ENCODE peak calls at places on chromosomes 7 and 10, in four cellular contexts. A, Z, T and Y are unnamed samples.

GRCh38 chr7:157493017-157493416 is 156.2 kb downstream of the DNAJB6 start:
- DNase-seq in A (no peak), Z (no peak), T (no peak), Y (peak)

GRCh38 chr10:90977162-90977854 is 56.4 kb upstream of the ANKRD1 start:
- DNase-seq in A (no peak), Z (no peak), T (no peak), Y (no peak)

GRCh38 chr7:143447500-143447899 is 4.2 kb downstream of the TAS2R60 start:
- DNase-seq in A (no peak), Z (no peak), T (no peak), Y (no peak)

GRCh38 chr7:7956531-7957221 is 11.9 kb upstream of the GLCCI1 start:
- DNase-seq in A (no peak), Z (no peak), T (no peak), Y (no peak)

GRCh38 chr7:151923097-151923876 is 33.0 kb upstream of the GALNTL5 start:
- DNase-seq in A (no peak), Z (no peak), T (no peak), Y (no peak)

GRCh38 chr7:157177997-157178396 is 39.3 kb downstream of the UBE3C start:
- DNase-seq in A (no peak), Z (no peak), T (no peak), Y (no peak)

GRCh38 chr10:49325916-49326783 is 27.2 kb downstream of the C10orf71 start:
- DNase-seq in A (no peak), Z (no peak), T (no peak), Y (no peak)

GRCh38 chr7:6153646-6154541 is 118.5 kb downstream of the CYTH3 start:
- DNase-seq in A (no peak), Z (no peak), T (no peak), Y (no peak)

GRCh38 chr7:44158060-44158872 is 17.1 kb upstream of the MYL7 start:
- DNase-seq in A (no peak), Z (no peak), T (no peak), Y (no peak)

GRCh38 chr10:132685921-132686680 is 99.8 kb downstream of the NKX6-2 start:
- DNase-seq in A (no peak), Z (no peak), T (no peak), Y (no peak)

GRCh38 chr10:69749180-69750010 is 52.3 kb upstream of the COL13A1 start:
- DNase-seq in A (no peak), Z (no peak), T (no peak), Y (no peak)

GRCh38 chr7:65430344-65431186 is 56.9 kb downstream of the ZNF92 start:
- DNase-seq in A (no peak), Z (no peak), T (no peak), Y (no peak)

GRCh38 chr7:157865351-157866165 is 528.8 kb downstream of the DNAJB6 start:
- DNase-seq in A (no peak), Z (no peak), T (no peak), Y (no peak)

GRCh38 chr7:135888740-135889139 is 88.4 kb downstream of the MTPN start:
- DNase-seq in A (no peak), Z (no peak), T (no peak), Y (no peak)

GRCh38 chr7:101743995-101744360 is 73.4 kb upstream of the CUX1 start:
- DNase-seq in A (no peak), Z (peak), T (peak), Y (no peak)

GRCh38 chr10:102457591-102458150 is 6.3 kb upstream of the C10orf95 start:
- DNase-seq in A (no peak), Z (no peak), T (no peak), Y (no peak)

GRCh38 chr7:8418627-8419245 is 14.7 kb upstream of the NXPH1 start:
- DNase-seq in A (peak), Z (no peak), T (peak), Y (peak)

GRCh38 chr7:116566666-116567065 is 41.8 kb downstream of the CAV1 start:
- DNase-seq in A (no peak), Z (no peak), T (no peak), Y (no peak)

DNA sequence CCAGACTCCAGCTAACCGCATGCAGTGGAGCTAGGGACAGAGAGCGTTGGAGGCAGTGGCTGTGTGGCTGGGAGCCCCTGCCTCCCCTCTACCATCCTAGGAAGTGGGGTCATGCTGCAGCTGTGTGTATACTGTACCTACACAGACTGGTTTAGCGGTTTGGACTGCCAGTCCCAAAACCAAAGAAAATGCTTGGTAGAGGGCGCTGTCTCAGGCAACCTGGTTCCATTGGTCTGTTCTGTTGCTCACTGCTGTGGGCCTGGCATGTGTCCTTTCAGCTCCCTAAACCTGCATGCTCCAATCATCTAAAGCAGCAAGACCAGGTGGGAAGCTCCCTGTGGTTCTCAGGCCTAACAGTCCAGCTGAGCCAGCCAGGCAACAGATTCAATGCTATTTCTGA is 4.5 kb downstream of the RBP4 start:
- DNase-seq in A (no peak), Z (no peak), T (no peak), Y (no peak)
- TF ChIP-seq CTCF in A (no peak), Z (no peak), T (peak), Y (no peak)

DNA sequence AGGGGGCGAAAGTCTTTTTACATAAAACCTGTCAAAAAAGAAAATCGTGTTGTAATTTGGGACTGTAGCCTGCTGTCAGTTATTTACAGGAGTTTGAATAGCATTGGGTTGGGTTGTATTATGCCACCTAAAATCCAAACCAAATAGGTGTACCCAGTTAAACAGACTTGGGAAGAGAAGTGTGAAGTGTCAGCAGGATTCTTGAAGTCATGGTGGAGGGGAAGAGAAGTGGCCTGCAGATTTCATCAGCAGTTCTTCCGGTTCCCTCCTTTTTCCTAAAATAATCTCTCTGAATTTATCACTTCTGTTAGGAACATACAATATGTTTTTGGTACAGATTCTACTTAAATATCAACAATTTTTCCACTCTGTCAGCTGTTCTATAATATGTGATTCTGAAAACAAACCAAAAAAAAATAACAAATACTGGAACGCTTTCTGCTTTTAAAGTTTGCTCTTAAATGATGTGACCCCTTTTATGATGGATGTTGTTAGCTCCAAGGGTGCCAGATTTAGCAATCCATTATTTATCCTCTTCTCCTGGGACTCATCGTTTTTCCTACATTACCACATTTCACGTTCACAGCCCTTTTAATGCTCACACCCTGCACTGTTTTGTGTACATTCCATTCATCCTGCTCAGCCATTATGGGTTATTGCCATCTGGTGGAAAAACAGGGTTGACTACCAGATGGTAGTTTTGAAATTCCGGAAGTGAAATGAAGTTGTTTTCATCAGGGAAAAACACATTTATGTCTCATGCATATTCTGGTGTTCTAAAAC is 18.7 kb upstream of the ARHGAP12 start:
- DNase-seq in A (peak), Z (peak), T (no peak), Y (peak)
- TF ChIP-seq CTCF in A (peak), Z (peak), T (no peak), Y (no peak)

GRCh38 chr10:58066979-58067378 is 200.7 kb downstream of the IPMK start:
- DNase-seq in A (no peak), Z (no peak), T (no peak), Y (no peak)

GRCh38 chr10:58066126-58066525 is 201.6 kb downstream of the IPMK start:
- DNase-seq in A (no peak), Z (no peak), T (no peak), Y (no peak)

GRCh38 chr10:58063854-58064480 is 203.7 kb downstream of the IPMK start:
- DNase-seq in A (peak), Z (no peak), T (no peak), Y (no peak)

GRCh38 chr10:58065529-58065815 is 202.2 kb downstream of the IPMK start:
- DNase-seq in A (no peak), Z (no peak), T (no peak), Y (no peak)

DNA sequence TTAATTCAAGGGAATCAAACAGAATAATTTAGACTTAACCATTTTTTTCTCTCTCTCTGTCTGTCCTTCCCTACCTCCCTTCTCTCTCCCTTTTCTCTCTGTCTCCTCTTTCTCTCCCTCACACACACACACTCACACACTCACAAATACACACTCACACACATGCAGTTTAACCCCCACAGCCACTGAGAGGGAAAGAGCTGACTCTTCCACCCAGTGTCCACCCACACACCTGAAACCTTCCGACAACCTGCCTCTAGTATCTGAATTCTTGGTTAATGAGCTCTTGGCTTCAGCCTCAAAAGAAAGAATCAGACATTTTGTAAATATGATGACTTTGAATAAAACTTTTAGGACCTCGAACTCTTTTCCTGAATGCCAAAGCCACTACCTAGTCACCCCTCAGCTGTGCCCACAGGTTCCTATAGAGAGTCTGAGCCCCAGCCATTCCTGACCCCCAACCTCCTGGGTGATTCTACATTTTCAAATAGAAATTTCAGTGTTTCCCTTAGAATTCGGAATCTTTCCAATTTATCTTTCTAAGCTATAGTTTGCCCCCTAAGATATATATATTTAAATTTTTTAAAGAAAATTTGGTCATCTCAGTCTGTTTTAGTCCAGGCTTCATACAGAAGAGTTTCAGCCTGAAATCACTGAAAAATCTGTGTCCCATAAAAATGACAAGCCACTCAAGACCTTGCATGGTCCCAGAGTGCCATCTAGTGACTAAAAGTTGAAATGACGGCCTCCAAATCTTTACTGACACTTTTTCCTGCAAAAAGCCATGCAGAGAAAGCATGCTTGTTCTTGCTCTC is 202.8 kb downstream of the IPMK start:
- DNase-seq in A (peak), Z (no peak), T (peak), Y (peak)
- TF ChIP-seq CTCF in A (peak), Z (peak), T (peak), Y (peak)

DNA sequence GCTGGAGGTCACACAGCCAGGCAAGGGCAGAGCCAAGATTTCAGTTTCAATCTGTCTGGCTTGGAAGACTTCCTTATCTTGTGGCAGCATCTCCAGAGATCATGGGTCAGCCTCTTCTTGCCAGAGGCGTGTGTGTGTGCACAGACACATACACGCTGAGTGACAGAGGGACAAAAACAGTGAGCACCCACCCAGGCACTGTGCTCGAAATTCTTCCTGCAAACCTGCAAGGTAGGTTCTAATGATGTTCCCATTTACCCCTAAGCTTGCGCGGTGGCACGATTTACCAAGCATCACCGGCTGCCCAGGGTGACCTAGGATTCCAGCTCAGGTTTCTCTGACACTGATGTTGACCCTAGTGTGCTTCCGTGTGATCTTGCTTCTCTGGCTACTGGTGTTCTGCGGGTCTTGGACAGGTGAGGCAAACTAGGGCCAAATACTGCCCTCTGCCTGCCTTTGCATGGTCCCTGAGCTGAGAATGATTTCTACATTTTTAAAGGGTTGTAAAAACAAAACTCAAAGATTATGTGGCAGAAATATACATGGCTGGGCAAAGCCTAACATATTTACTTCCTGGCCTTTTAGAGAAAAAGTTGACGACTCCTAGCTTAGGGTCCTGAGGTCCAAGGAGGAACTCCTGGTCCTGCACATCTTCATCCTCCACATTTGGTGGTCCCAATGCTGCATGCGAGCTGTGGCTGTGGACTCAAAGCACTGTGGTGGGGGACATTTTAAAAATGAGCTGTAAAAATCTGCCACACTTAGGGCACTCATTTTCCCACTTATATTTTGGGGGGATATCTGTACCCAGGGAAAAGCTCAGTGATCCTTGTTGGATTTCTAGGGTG is 268.5 kb downstream of the RPS24 start:
- DNase-seq in A (peak), Z (no peak), T (no peak), Y (no peak)
- TF ChIP-seq CTCF in A (peak), Z (no peak), T (no peak), Y (no peak)

GRCh38 chr7:27235387-27236052 is 7.1 kb upstream of the EVX1 start:
- DNase-seq in A (peak), Z (peak), T (peak), Y (peak)
- TF ChIP-seq CTCF in A (peak), Z (peak), T (no peak), Y (peak)

DNA sequence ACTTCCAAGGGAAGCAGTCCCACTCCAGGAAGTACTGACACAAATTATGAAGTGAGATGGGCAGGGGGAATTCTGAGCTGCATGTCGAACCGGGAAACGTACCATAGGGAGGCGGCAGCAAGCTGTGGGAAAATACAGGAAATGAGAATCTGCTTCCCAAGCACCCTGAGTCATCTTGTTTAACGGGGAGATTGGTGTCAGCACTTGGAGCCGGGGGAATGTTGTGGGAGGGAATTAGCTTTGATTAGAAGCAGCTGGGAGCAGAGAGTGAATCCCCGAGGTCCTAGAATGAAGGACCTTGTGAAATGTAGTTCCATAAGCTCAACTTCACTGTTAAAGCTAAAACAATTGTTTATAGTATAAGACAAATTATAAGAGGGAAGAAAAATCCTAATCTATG is 141.4 kb upstream of the PRKCQ start:
- DNase-seq in A (peak), Z (peak), T (peak), Y (peak)
- TF ChIP-seq CTCF in A (peak), Z (peak), T (no peak), Y (no peak)

DNA sequence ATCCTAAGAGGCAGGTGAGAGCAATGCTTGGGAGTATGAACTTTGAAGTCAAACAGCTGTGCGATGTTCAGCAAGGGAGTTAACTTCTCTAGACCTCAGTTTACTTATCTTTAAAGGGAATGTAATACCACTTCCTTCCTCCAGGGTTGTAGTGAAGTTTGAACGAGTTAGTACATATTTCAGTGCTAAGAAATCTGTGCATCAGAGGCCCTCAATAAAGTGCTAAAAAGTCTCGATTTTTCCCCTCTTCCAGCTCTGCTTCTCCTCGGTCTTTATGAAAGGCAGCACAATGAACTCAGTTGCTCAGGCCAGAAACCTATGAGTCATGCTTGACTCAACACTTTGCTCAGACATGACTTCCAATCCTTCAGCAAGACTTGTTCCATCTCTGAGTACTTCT is 418.9 kb downstream of the MDFIC start:
- DNase-seq in A (no peak), Z (no peak), T (no peak), Y (no peak)
- TF ChIP-seq CTCF in A (no peak), Z (no peak), T (peak), Y (peak)